ENCODE peak calls at places on chromosomes 6 and 20, in seven cellular contexts. Q, M, J, Z, S, C and F are unnamed samples.

GRCh38 chr6:39776581-39776980 is 15.6 kb upstream of the DAAM2 start:
- DNase-seq in Q (no peak), M (no peak), J (no peak), Z (no peak), S (no peak), C (no peak), F (no peak)

GRCh38 chr6:36820700-36821580 is 18.3 kb downstream of the CPNE5 start:
- DNase-seq in Q (no peak), M (no peak), J (no peak), Z (peak), S (no peak), C (no peak), F (no peak)

GRCh38 chr6:43308101-43308989 is at the start of gene CRIP3:
- DNase-seq in Q (peak), M (no peak), J (peak), Z (peak), S (no peak), C (no peak), F (no peak)

GRCh38 chr6:33201935-33202334 is 1.3 kb downstream of the SLC39A7 start:
- DNase-seq in Q (no peak), M (no peak), J (no peak), Z (no peak), S (no peak), C (no peak), F (no peak)

GRCh38 chr6:91879346-91879995 is 1292.6 kb upstream of the MAP3K7 start:
- DNase-seq in Q (no peak), M (no peak), J (no peak), Z (no peak), S (no peak), C (no peak), F (no peak)

GRCh38 chr6:24589334-24589733 is 56.7 kb downstream of the KIAA0319 start:
- DNase-seq in Q (no peak), M (no peak), J (no peak), Z (no peak), S (no peak), C (no peak), F (no peak)

GRCh38 chr6:30483677-30484279 is 5.5 kb upstream of the HLA-E start:
- DNase-seq in Q (peak), M (no peak), J (no peak), Z (peak), S (peak), C (no peak), F (peak)

GRCh38 chr6:142647436-142648389 is 297.3 kb downstream of the HIVEP2 start:
- DNase-seq in Q (no peak), M (no peak), J (no peak), Z (no peak), S (no peak), C (no peak), F (no peak)

GRCh38 chr6:107496041-107496440 is 6.1 kb downstream of the SOBP start:
- DNase-seq in Q (no peak), M (no peak), J (no peak), Z (no peak), S (no peak), C (no peak), F (no peak)

GRCh38 chr20:58715709-58716475 is 23.3 kb downstream of the NPEPL1 start:
- DNase-seq in Q (no peak), M (no peak), J (no peak), Z (no peak), S (no peak), C (no peak), F (no peak)

GRCh38 chr20:32461836-32462600 is 103.9 kb downstream of the ASXL1 start:
- DNase-seq in Q (no peak), M (no peak), J (no peak), Z (no peak), S (no peak), C (no peak), F (no peak)

GRCh38 chr20:56974499-56975250 is 291.8 kb downstream of the BMP7 start:
- DNase-seq in Q (no peak), M (no peak), J (no peak), Z (peak), S (peak), C (no peak), F (peak)

GRCh38 chr6:159821111-159821510 is 21.0 kb downstream of the PNLDC1 start:
- DNase-seq in Q (no peak), M (no peak), J (no peak), Z (no peak), S (no peak), C (no peak), F (no peak)

GRCh38 chr6:1136856-1137255 is 175.0 kb upstream of the FOXQ1 start:
- DNase-seq in Q (no peak), M (no peak), J (no peak), Z (no peak), S (no peak), C (no peak), F (no peak)

GRCh38 chr6:16850332-16851022 is 89.2 kb upstream of the ATXN1 start:
- DNase-seq in Q (no peak), M (no peak), J (no peak), Z (no peak), S (no peak), C (no peak), F (no peak)

GRCh38 chr6:81606965-81607381 is 145.5 kb downstream of the TENT5A start:
- DNase-seq in Q (no peak), M (no peak), J (no peak), Z (peak), S (no peak), C (no peak), F (no peak)

GRCh38 chr6:54516331-54516730 is 208.1 kb downstream of the TINAG start:
- DNase-seq in Q (no peak), M (no peak), J (no peak), Z (no peak), S (no peak), C (no peak), F (no peak)

GRCh38 chr6:158819977-158820632 is 937 bp upstream of the EZR start:
- DNase-seq in Q (no peak), M (no peak), J (no peak), Z (no peak), S (no peak), C (no peak), F (no peak)

GRCh38 chr20:7010584-7010983 is 243.1 kb downstream of the BMP2 start:
- DNase-seq in Q (no peak), M (no peak), J (no peak), Z (no peak), S (no peak), C (no peak), F (no peak)

GRCh38 chr20:25304025-25304549 is 56.2 kb downstream of the PYGB start:
- DNase-seq in Q (no peak), M (no peak), J (no peak), Z (no peak), S (no peak), C (no peak), F (no peak)

GRCh38 chr20:6604179-6604578 is 163.3 kb upstream of the BMP2 start:
- DNase-seq in Q (no peak), M (no peak), J (no peak), Z (no peak), S (no peak), C (no peak), F (no peak)

GRCh38 chr20:47330933-47331708 is 25.4 kb downstream of the ZMYND8 start:
- DNase-seq in Q (no peak), M (no peak), J (no peak), Z (peak), S (no peak), C (no peak), F (peak)

GRCh38 chr20:25279403-25279802 is 31.5 kb downstream of the PYGB start:
- DNase-seq in Q (no peak), M (no peak), J (no peak), Z (no peak), S (no peak), C (no peak), F (no peak)

GRCh38 chr6:118645395-118645794 is 6.0 kb downstream of the CEP85L start:
- DNase-seq in Q (no peak), M (no peak), J (no peak), Z (no peak), S (no peak), C (no peak), F (no peak)

GRCh38 chr6:28585335-28585734 is 59.7 kb downstream of the GPX5 start:
- DNase-seq in Q (no peak), M (no peak), J (no peak), Z (no peak), S (no peak), C (no peak), F (peak)

GRCh38 chr6:101294676-101295075 is 98.8 kb upstream of the GRIK2 start:
- DNase-seq in Q (no peak), M (no peak), J (no peak), Z (no peak), S (no peak), C (no peak), F (peak)

GRCh38 chr6:42118162-42119001 is 24.0 kb downstream of the C6orf132 start:
- DNase-seq in Q (no peak), M (no peak), J (no peak), Z (peak), S (no peak), C (no peak), F (no peak)

GRCh38 chr6:53701333-53702073 is 35.9 kb upstream of the KLHL31 start:
- DNase-seq in Q (peak), M (no peak), J (no peak), Z (no peak), S (no peak), C (no peak), F (no peak)